ENCODE peak calls at places on chromosome 18, in eight cellular contexts. B is foreskin keratinocyte; D is endodermal cell; G is CD4-positive, alpha-beta memory T cell; C is NCI-H510A treated with DMSO at 0.1 percent for 48 hours; P is lower lobe of right lung; J is AG04450; T is neural progenitor cell. I is an unnamed sample.
A peak's percentile ranks its signal among the peaks of the same experiment; 100 is the strongest.

GRCh38 chr18:22448238-22448637 is 30.5 kb upstream of the CTAGE1 start:
- DNase-seq in J (no peak), C (no peak), P (no peak), D (no peak), T (no peak), B (no peak), G (no peak), I (no peak)

GRCh38 chr18:10122116-10122515 is 208.3 kb downstream of the VAPA start:
- DNase-seq in B (peak; percentile 55), C (peak; percentile 77), G (no peak), D (no peak), J (no peak), T (no peak), P (no peak), I (peak; percentile 87)

GRCh38 chr18:32919799-32920198 is 147.0 kb upstream of the KLHL14 start:
- DNase-seq in G (no peak), D (peak; percentile 87), C (peak; percentile 35), T (peak; percentile 83), P (no peak), J (no peak), B (no peak), I (no peak)

GRCh38 chr18:24553886-24554285 is 93.4 kb downstream of the HRH4 start:
- DNase-seq in P (no peak), B (no peak), G (no peak), D (no peak), J (no peak), C (no peak), T (peak; percentile 56), I (no peak)

GRCh38 chr18:76398899-76399612 is 96.0 kb downstream of the ZNF516 start:
- DNase-seq in T (peak; percentile 89), B (peak; percentile 16), G (peak; percentile 54), D (peak; percentile 93), P (peak; percentile 88), J (peak; percentile 49), C (peak; percentile 91), I (peak; percentile 49)

GRCh38 chr18:80033181-80034067 is 810 bp upstream of the RBFA start:
- DNase-seq in J (no peak), P (no peak), T (no peak), C (no peak), G (peak; percentile 89), D (no peak), B (peak; percentile 21), I (no peak)

GRCh38 chr18:50044402-50044801 is 150.5 kb downstream of the MYO5B start:
- DNase-seq in D (peak; percentile 65), P (no peak), T (peak; percentile 16), B (no peak), J (no peak), C (no peak), G (no peak), I (no peak)

GRCh38 chr18:62518460-62519375 is 4.1 kb upstream of the ZCCHC2 start:
- DNase-seq in P (no peak), J (no peak), G (no peak), T (no peak), B (no peak), D (no peak), C (no peak), I (no peak)

GRCh38 chr18:13401404-13401803 is 182.8 kb downstream of the LDLRAD4 start:
- DNase-seq in P (no peak), J (no peak), B (no peak), G (no peak), T (no peak), D (no peak), C (no peak), I (no peak)

GRCh38 chr18:79361766-79362522 is 33.8 kb upstream of the NFATC1 start:
- DNase-seq in J (peak; percentile 71), B (no peak), D (peak; percentile 31), T (no peak), C (no peak), P (no peak), G (no peak), I (no peak)

GRCh38 chr18:63292844-63293683 is 26.5 kb downstream of the BCL2 start:
- DNase-seq in J (no peak), C (no peak), B (no peak), G (peak; percentile 59), P (no peak), D (no peak), T (no peak), I (no peak)

GRCh38 chr18:63775166-63775730 is at the start of gene SERPINB7:
- DNase-seq in P (no peak), B (peak; percentile 92), J (peak; percentile 71), G (no peak), T (no peak), D (no peak), C (no peak), I (no peak)

GRCh38 chr18:28176933-28177827 is at the start of gene CDH2:
- DNase-seq in T (peak; percentile 95), B (no peak), P (peak; percentile 44), D (peak; percentile 95), J (peak; percentile 57), C (peak; percentile 96), G (no peak), I (peak; percentile 56)

GRCh38 chr18:75216926-75217303 is 6.3 kb downstream of the TSHZ1 start:
- DNase-seq in C (no peak), D (no peak), T (no peak), J (no peak), G (no peak), B (no peak), P (no peak), I (no peak)

GRCh38 chr18:34354351-34354750 is 129.6 kb upstream of the NOL4 start:
- DNase-seq in T (no peak), P (no peak), D (no peak), G (no peak), J (no peak), C (no peak), B (no peak), I (no peak)

GRCh38 chr18:40630496-40630895 is 1324.5 kb upstream of the PIK3C3 start:
- DNase-seq in B (no peak), P (no peak), T (no peak), C (no peak), J (no peak), G (no peak), D (no peak), I (no peak)

GRCh38 chr18:75478996-75479870 is 51.7 kb upstream of the SMIM21 start:
- DNase-seq in J (no peak), P (no peak), C (peak; percentile 94), B (no peak), G (no peak), D (no peak), T (peak; percentile 58), I (peak; percentile 37)

GRCh38 chr18:9575558-9575957 is 38.8 kb downstream of the PPP4R1 start:
- DNase-seq in B (peak; percentile 54), J (peak; percentile 96), C (peak; percentile 89), D (peak; percentile 84), G (no peak), T (peak; percentile 73), P (peak; percentile 66), I (peak; percentile 73)

GRCh38 chr18:73594749-73595148 is 552.9 kb downstream of the FBXO15 start:
- DNase-seq in G (no peak), C (no peak), J (no peak), T (no peak), B (no peak), D (no peak), P (no peak), I (no peak)

GRCh38 chr18:45771587-45771986 is 47.6 kb downstream of the SLC14A1 start:
- DNase-seq in B (no peak), D (no peak), J (no peak), P (no peak), T (no peak), G (no peak), C (no peak), I (no peak)

GRCh38 chr18:76524900-76525698 is 30.1 kb upstream of the ZNF516 start:
- DNase-seq in B (no peak), J (no peak), G (no peak), D (no peak), P (no peak), C (peak; percentile 98), T (peak; percentile 71), I (peak; percentile 45)

GRCh38 chr18:33826151-33826550 is 248.1 kb downstream of the ASXL3 start:
- DNase-seq in T (no peak), G (no peak), P (no peak), C (peak; percentile 99), J (no peak), D (no peak), B (no peak), I (no peak)

GRCh38 chr18:46750626-46751025 is 6.2 kb downstream of the ST8SIA5 start:
- DNase-seq in B (no peak), D (no peak), T (no peak), J (no peak), C (no peak), P (no peak), G (no peak), I (no peak)

GRCh38 chr18:11488175-11488574 is 121.2 kb upstream of the SLC35G4 start:
- DNase-seq in D (no peak), P (no peak), B (peak; percentile 27), G (no peak), T (no peak), J (no peak), C (no peak), I (no peak)

GRCh38 chr18:55625875-55626274 is 37.9 kb upstream of the TCF4 start:
- DNase-seq in P (no peak), D (no peak), B (no peak), J (no peak), G (no peak), C (no peak), T (no peak), I (no peak)

GRCh38 chr18:10893761-10894160 is 255.6 kb downstream of the PIEZO2 start:
- DNase-seq in C (no peak), P (no peak), J (no peak), B (no peak), T (no peak), D (no peak), G (no peak), I (no peak)

GRCh38 chr18:39618265-39619003 is 2052.8 kb upstream of the CELF4 start:
- DNase-seq in G (no peak), C (no peak), T (no peak), D (no peak), P (no peak), J (no peak), B (no peak), I (no peak)

GRCh38 chr18:13638684-13639083 is 87.7 kb downstream of the FAM210A start:
- DNase-seq in P (no peak), D (peak; percentile 10), G (no peak), T (no peak), C (no peak), B (no peak), J (no peak), I (no peak)

GRCh38 chr18:44592639-44593038 is 88.0 kb upstream of the SETBP1 start:
- DNase-seq in P (no peak), D (no peak), C (no peak), B (no peak), G (no peak), J (no peak), T (no peak), I (no peak)

GRCh38 chr18:42446195-42446594 is 491.2 kb downstream of the PIK3C3 start:
- DNase-seq in T (no peak), J (no peak), B (no peak), D (no peak), P (no peak), C (no peak), G (no peak), I (no peak)

GRCh38 chr18:45168883-45169585 is 446.2 kb upstream of the SLC14A2 start:
- DNase-seq in B (peak; percentile 80), J (peak; percentile 39), C (no peak), G (no peak), P (no peak), D (no peak), T (no peak), I (peak; percentile 57)

GRCh38 chr18:23862071-23862470 is 152.5 kb upstream of the TTC39C start:
- DNase-seq in G (no peak), T (no peak), P (no peak), J (peak; percentile 65), B (peak; percentile 80), D (no peak), C (no peak), I (peak; percentile 49)

GRCh38 chr18:48950536-48951447 is at the start of gene SMAD7:
- DNase-seq in P (peak; percentile 66), C (no peak), G (no peak), B (no peak), J (no peak), T (no peak), D (no peak), I (no peak)

GRCh38 chr18:35477974-35478373 is 19.8 kb downstream of the INO80C start:
- DNase-seq in J (no peak), D (no peak), T (no peak), P (no peak), C (no peak), B (no peak), G (no peak), I (no peak)

I was measured in AG09319.